ENCODE peak calls at places on chromosomes 6 and 20, in six cellular contexts. R, Z, K, I, G and T are unnamed samples. For H3K36me3, the result is how much of the 10 kb centered on the place peaks cover.

GRCh38 chr6:49550413-49551125 is at the start of gene C6orf141:
- DNase-seq in R (peak), Z (no peak), K (no peak), I (no peak), G (no peak), T (peak)

GRCh38 chr6:41443616-41444525 is 102.3 kb upstream of the FOXP4 start:
- DNase-seq in R (no peak), Z (peak), K (no peak), I (no peak), G (no peak), T (no peak)

GRCh38 chr20:64101731-64102621 is 5.4 kb downstream of the NPBWR2 start:
- DNase-seq in R (peak), Z (no peak), K (no peak), I (peak), G (no peak), T (peak)

GRCh38 chr20:19750207-19750606 is 7.9 kb upstream of the RIN2 start:
- DNase-seq in R (no peak), Z (no peak), K (no peak), I (no peak), G (no peak), T (no peak)

GRCh38 chr20:51703446-51704287 is 64.5 kb downstream of the ATP9A start:
- DNase-seq in R (no peak), Z (no peak), K (no peak), I (no peak), G (no peak), T (no peak)

GRCh38 chr6:105429676-105430075 is 26.8 kb upstream of the PREP start:
- DNase-seq in R (no peak), Z (no peak), K (no peak), I (no peak), G (no peak), T (no peak)

GRCh38 chr20:37598101-37598530 is 70.4 kb upstream of the BLCAP start:
- DNase-seq in R (no peak), Z (no peak), K (no peak), I (no peak), G (no peak), T (no peak)

GRCh38 chr6:89254569-89254968 is 37.4 kb upstream of the GABRR1 start:
- DNase-seq in R (no peak), Z (no peak), K (no peak), I (no peak), G (no peak), T (no peak)

GRCh38 chr20:57008217-57008616 is 258.2 kb downstream of the BMP7 start:
- DNase-seq in R (no peak), Z (no peak), K (no peak), I (no peak), G (no peak), T (no peak)

GRCh38 chr20:62274332-62275262 is 28.2 kb upstream of the ADRM1 start:
- DNase-seq in R (no peak), Z (no peak), K (no peak), I (no peak), G (no peak), T (no peak)

GRCh38 chr6:53101006-53101405 is 35.8 kb downstream of the FBXO9 start:
- DNase-seq in R (no peak), Z (no peak), K (no peak), I (no peak), G (no peak), T (no peak)

GRCh38 chr20:57714409-57715267 is 4.8 kb upstream of the PMEPA1 start:
- DNase-seq in R (no peak), Z (no peak), K (no peak), I (no peak), G (no peak), T (no peak)

GRCh38 chr6:142944126-142945066 is 580 bp downstream of the HIVEP2 start:
- DNase-seq in R (peak), Z (peak), K (peak), I (peak), G (no peak), T (peak)

GRCh38 chr6:129749749-129750120 is 39.8 kb upstream of the ARHGAP18 start:
- DNase-seq in R (no peak), Z (no peak), K (no peak), I (no peak), G (no peak), T (no peak)

GRCh38 chr6:166503167-166503744 is 83.2 kb downstream of the RAMACL start:
- DNase-seq in R (no peak), Z (no peak), K (no peak), I (no peak), G (no peak), T (no peak)

GRCh38 chr20:17849901-17850673 is 118.5 kb downstream of the SNX5 start:
- DNase-seq in R (peak), Z (peak), K (no peak), I (no peak), G (no peak), T (peak)

DNA sequence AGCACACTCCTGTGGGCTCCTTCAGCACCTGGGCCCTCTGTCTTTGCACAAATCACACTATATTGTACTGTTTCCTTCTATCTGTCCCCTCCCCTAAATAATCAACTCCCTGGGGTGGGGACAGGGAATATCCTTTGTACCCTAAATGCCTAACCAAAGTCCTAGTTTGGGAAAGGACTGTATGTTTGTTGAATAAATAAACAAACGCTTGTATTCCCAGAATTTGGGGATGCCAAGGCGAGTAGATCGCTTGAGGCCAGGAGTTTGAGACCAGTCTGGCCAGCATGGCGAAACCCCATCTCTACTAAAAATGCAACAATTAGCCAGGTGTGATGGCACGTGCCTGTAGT is 322.7 kb downstream of the SYNE1 start:
- DNase-seq in R (no peak), Z (no peak), K (no peak), I (no peak), G (no peak), T (no peak)
- H3K36me3 ChIP-seq in R (under half), Z (under half), K (under half), I (under half), G (under half), T (under half)

DNA sequence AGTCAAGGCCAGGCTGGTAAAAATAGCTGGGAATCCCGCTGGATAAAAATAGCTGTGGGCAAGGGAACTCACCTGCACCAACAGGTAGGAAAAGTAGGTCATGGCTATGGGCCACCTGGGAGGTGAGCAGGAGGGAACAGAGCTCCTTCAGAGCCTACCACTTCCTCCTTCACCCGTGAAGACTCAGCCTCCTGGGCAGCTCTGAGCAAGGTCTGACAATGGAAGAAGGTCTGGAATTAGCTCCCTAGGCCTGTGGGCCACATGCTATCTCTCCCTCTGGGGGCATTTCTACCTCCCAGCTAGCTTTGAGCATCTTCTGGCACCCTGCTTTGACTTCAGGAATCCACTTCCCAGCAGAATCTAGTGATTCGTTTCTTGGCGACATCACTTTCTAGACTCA is 153.9 kb downstream of the MRPL14 start:
- DNase-seq in R (no peak), Z (no peak), K (peak), I (peak), G (no peak), T (peak)
- H3K27ac ChIP-seq in R (no peak), Z (peak), K (peak), I (no peak), G (no peak), T (peak)

GRCh38 chr6:56955171-56956155 is 556 bp downstream of the BEND6 start:
- DNase-seq in R (peak), Z (peak), K (peak), I (peak), G (peak), T (peak)
- TF ChIP-seq POLR2AphosphoS5 in R (no peak), Z (peak), K (no peak), I (no peak), G (peak), T (no peak)

DNA sequence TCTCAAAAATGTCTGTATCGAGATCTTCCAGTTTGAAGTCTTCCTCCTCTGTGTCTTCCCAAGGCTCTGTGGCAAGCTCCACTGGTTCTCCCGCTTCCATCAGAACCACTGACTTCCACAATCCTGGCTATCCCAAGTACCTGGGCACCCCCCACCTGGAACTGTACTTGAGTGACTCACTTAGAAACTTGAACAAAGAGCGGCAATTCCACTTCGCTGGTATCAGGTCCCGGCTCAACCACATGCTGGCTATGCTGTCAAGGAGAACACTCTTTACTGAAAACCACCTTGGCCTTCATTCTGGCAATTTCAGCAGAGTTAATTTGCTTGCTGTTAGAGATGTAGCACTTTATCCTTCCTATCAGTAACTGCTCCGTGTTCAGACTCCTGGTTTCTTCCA is 10.0 kb upstream of the DHX35 start:
- DNase-seq in R (no peak), Z (no peak), K (no peak), I (no peak), G (no peak), T (no peak)
- H3K36me3 ChIP-seq in R (under half), Z (under half), K (under half), I (under half), G (under half), T (under half)

DNA sequence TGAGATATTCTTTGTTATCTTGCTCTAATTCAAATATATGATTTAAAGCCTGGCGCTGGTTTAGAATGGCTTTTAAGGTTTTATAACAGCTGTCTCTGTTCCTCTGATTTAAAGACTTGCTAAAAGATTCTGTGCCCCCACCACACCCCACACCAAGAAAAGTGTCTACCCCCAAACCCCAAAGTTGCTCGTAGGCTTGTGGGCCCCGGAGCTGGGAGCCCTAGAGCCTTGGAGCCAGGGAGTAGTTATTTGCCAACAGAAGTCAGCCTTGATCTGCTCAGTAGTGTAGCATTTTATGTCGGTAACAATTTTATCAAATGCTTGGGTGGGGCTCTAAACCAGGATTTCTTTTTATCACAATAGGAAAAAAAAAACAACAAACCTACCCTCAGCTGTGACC is 105.2 kb upstream of the TRAF3IP2 start:
- DNase-seq in R (no peak), Z (no peak), K (no peak), I (no peak), G (no peak), T (no peak)
- H3K27ac ChIP-seq in R (peak), Z (peak), K (peak), I (no peak), G (no peak), T (peak)